ENCODE peak calls at places on chromosomes 4 and X, in seven cellular contexts. One of them, this sample, is unnamed.

GRCh38 chr4:111269439-111269838 is 646.6 kb upstream of the PITX2 start:
- DNase-seq in mesenteric fat pad: no peak
- DNase-seq in pancreas: no peak
- DNase-seq in neural crest cell: no peak
- DNase-seq in NCI-H345: no peak
- DNase-seq in MCF 10A: no peak
- DNase-seq in HuH-7.5: no peak
- DNase-seq in this sample: no peak

GRCh38 chr4:95867919-95868318 is 28.0 kb downstream of the PDHA2 start:
- DNase-seq in mesenteric fat pad: no peak
- DNase-seq in pancreas: no peak
- DNase-seq in neural crest cell: no peak
- DNase-seq in NCI-H345: peak
- DNase-seq in MCF 10A: peak
- DNase-seq in HuH-7.5: no peak
- DNase-seq in this sample: no peak

GRCh38 chr4:14627038-14627437 is 375.2 kb upstream of the CPEB2 start:
- DNase-seq in mesenteric fat pad: no peak
- DNase-seq in pancreas: no peak
- DNase-seq in neural crest cell: no peak
- DNase-seq in NCI-H345: no peak
- DNase-seq in MCF 10A: no peak
- DNase-seq in HuH-7.5: no peak
- DNase-seq in this sample: no peak

GRCh38 chrX:68261060-68261672 is 172.1 kb downstream of the OPHN1 start:
- DNase-seq in mesenteric fat pad: no peak
- DNase-seq in pancreas: no peak
- DNase-seq in neural crest cell: no peak
- DNase-seq in NCI-H345: no peak
- DNase-seq in MCF 10A: peak
- DNase-seq in HuH-7.5: no peak
- DNase-seq in this sample: no peak

GRCh38 chrX:145213504-145213903 is 33.8 kb upstream of the SPANXN1 start:
- DNase-seq in mesenteric fat pad: no peak
- DNase-seq in pancreas: no peak
- DNase-seq in neural crest cell: peak
- DNase-seq in NCI-H345: no peak
- DNase-seq in MCF 10A: peak
- DNase-seq in HuH-7.5: no peak
- DNase-seq in this sample: no peak

GRCh38 chrX:13996650-13997049 is 33.0 kb downstream of the GEMIN8 start:
- DNase-seq in mesenteric fat pad: no peak
- DNase-seq in pancreas: no peak
- DNase-seq in neural crest cell: no peak
- DNase-seq in NCI-H345: no peak
- DNase-seq in MCF 10A: peak
- DNase-seq in HuH-7.5: no peak
- DNase-seq in this sample: no peak

GRCh38 chr4:103994059-103994458 is 274.3 kb upstream of the TACR3 start:
- DNase-seq in mesenteric fat pad: no peak
- DNase-seq in pancreas: no peak
- DNase-seq in neural crest cell: no peak
- DNase-seq in NCI-H345: no peak
- DNase-seq in MCF 10A: peak
- DNase-seq in HuH-7.5: no peak
- DNase-seq in this sample: no peak

GRCh38 chr4:105936901-105937300 is 41.6 kb downstream of the NPNT start:
- DNase-seq in mesenteric fat pad: no peak
- DNase-seq in pancreas: no peak
- DNase-seq in neural crest cell: no peak
- DNase-seq in NCI-H345: no peak
- DNase-seq in MCF 10A: no peak
- DNase-seq in HuH-7.5: no peak
- DNase-seq in this sample: no peak

GRCh38 chr4:1471443-1472147 is 65.4 kb upstream of the NKX1-1 start:
- DNase-seq in mesenteric fat pad: no peak
- DNase-seq in pancreas: no peak
- DNase-seq in neural crest cell: no peak
- DNase-seq in NCI-H345: peak
- DNase-seq in MCF 10A: no peak
- DNase-seq in HuH-7.5: no peak
- DNase-seq in this sample: peak

GRCh38 chr4:133058701-133059100 is 90.4 kb upstream of the PCDH10 start:
- DNase-seq in mesenteric fat pad: no peak
- DNase-seq in pancreas: no peak
- DNase-seq in neural crest cell: no peak
- DNase-seq in NCI-H345: no peak
- DNase-seq in MCF 10A: no peak
- DNase-seq in HuH-7.5: no peak
- DNase-seq in this sample: no peak